ENCODE peak calls at places on chromosome 21, in eight cellular contexts. W is HL-60, A is GM20000, K is IMR-90, Y is choroid plexus epithelial cell, J is endothelial cell, S is RWPE2, X is A549. Z is an unnamed sample.

GRCh38 chr21:43029785-43030184 is 45.9 kb downstream of the CBS start:
- DNase-seq in W (no peak), K (no peak), J (no peak), X (no peak), S (no peak), Y (no peak), A (no peak), Z (no peak)

GRCh38 chr21:38542263-38542662 is 44.0 kb upstream of the ERG start:
- DNase-seq in J (no peak), K (no peak), A (no peak), Y (no peak), S (no peak), W (no peak), X (no peak), Z (no peak)

GRCh38 chr21:36909901-36910561 is 56.4 kb downstream of the HLCS start:
- DNase-seq in W (peak), X (peak), S (no peak), Y (peak), K (peak), A (no peak), J (no peak), Z (peak)

GRCh38 chr21:46071082-46071481 is 26.8 kb upstream of the COL6A2 start:
- DNase-seq in S (no peak), K (no peak), J (no peak), X (no peak), A (no peak), W (no peak), Y (no peak), Z (no peak)

GRCh38 chr21:36135391-36136094 is 664 bp downstream of the CBR3 start:
- DNase-seq in Y (peak), X (peak), J (peak), W (peak), A (peak), K (peak), S (peak), Z (no peak)

GRCh38 chr21:34280389-34280795 is 83.4 kb upstream of the KCNE2 start:
- DNase-seq in S (no peak), X (no peak), A (no peak), K (no peak), W (no peak), Y (peak), J (no peak), Z (no peak)

GRCh38 chr21:39087238-39087975 is 95.8 kb downstream of the PSMG1 start:
- DNase-seq in J (no peak), Y (no peak), K (no peak), S (no peak), W (no peak), A (no peak), X (no peak), Z (no peak)

GRCh38 chr21:39845581-39846130 is 21.6 kb upstream of the PCP4 start:
- DNase-seq in J (no peak), X (no peak), A (no peak), S (no peak), W (no peak), K (no peak), Y (peak), Z (no peak)

GRCh38 chr21:45954271-45954670 is 27.3 kb upstream of the COL6A1 start:
- DNase-seq in K (no peak), W (no peak), S (no peak), Y (peak), J (no peak), X (no peak), A (no peak), Z (no peak)

GRCh38 chr21:21111309-21111920 is 113.2 kb downstream of the NCAM2 start:
- DNase-seq in J (no peak), A (no peak), K (no peak), W (no peak), X (no peak), Y (no peak), S (no peak), Z (no peak)

GRCh38 chr21:35651166-35651565 is 409.2 kb downstream of the SETD4 start:
- DNase-seq in J (no peak), S (no peak), Y (no peak), A (no peak), K (no peak), W (no peak), X (no peak), Z (no peak)

GRCh38 chr21:42850866-42851391 is 28.4 kb downstream of the WDR4 start:
- DNase-seq in W (peak), A (peak), K (no peak), J (peak), S (peak), X (peak), Y (peak), Z (no peak)

GRCh38 chr21:26064506-26064905 is 106.1 kb downstream of the APP start:
- DNase-seq in Y (no peak), J (peak), S (no peak), X (no peak), W (no peak), A (no peak), K (no peak), Z (no peak)

GRCh38 chr21:38619865-38620513 is 121.7 kb upstream of the ERG start:
- DNase-seq in Y (no peak), S (no peak), X (no peak), W (no peak), A (no peak), J (no peak), K (no peak), Z (no peak)

GRCh38 chr21:31133243-31133830 is 95.1 kb upstream of the KRTAP19-8 start:
- DNase-seq in W (no peak), J (no peak), A (no peak), X (no peak), Y (no peak), S (no peak), K (no peak), Z (no peak)

GRCh38 chr21:37557261-37557950 is 190.8 kb downstream of the DYRK1A start:
- DNase-seq in W (no peak), Y (no peak), S (no peak), J (no peak), A (peak), K (no peak), X (no peak), Z (no peak)

GRCh38 chr21:15362458-15362857 is 297.7 kb upstream of the NRIP1 start:
- DNase-seq in J (no peak), Y (no peak), X (no peak), K (no peak), W (no peak), S (no peak), A (no peak), Z (no peak)

GRCh38 chr21:41768371-41769042 is 1.7 kb upstream of the RIPK4 start:
- DNase-seq in W (no peak), K (peak), J (peak), S (peak), Y (peak), X (peak), A (no peak), Z (peak)

GRCh38 chr21:45996311-45997204 is 15.0 kb downstream of the COL6A1 start:
- DNase-seq in Y (no peak), W (no peak), A (no peak), K (no peak), S (no peak), J (peak), X (no peak), Z (no peak)

GRCh38 chr21:46083271-46084040 is 14.5 kb upstream of the COL6A2 start:
- DNase-seq in W (no peak), K (no peak), A (no peak), S (no peak), Y (no peak), X (no peak), J (no peak), Z (no peak)

GRCh38 chr21:36994501-36995189 is 11.9 kb upstream of the RIPPLY3 start:
- DNase-seq in J (peak), X (no peak), W (no peak), A (no peak), Y (peak), K (no peak), S (no peak), Z (no peak)

GRCh38 chr21:40049031-40049958 is 182.1 kb downstream of the PCP4 start:
- DNase-seq in K (peak), Y (no peak), J (no peak), X (no peak), A (no peak), S (no peak), W (no peak), Z (peak)

GRCh38 chr21:36727886-36728285 is 29.0 kb downstream of the SIM2 start:
- DNase-seq in S (no peak), A (no peak), K (no peak), W (no peak), Y (no peak), J (no peak), X (no peak), Z (no peak)

GRCh38 chr21:31656199-31657095 is 3.0 kb upstream of the SOD1 start:
- DNase-seq in X (no peak), K (peak), S (no peak), W (no peak), A (no peak), Y (peak), J (no peak), Z (no peak)

GRCh38 chr21:9837946-9838801 is 683.2 kb upstream of the TPTE start:
- DNase-seq in A (no peak), S (peak), X (no peak), K (no peak), W (no peak), Y (no peak), J (no peak), Z (no peak)

GRCh38 chr21:41207401-41208388 is 39.7 kb downstream of the BACE2 start:
- DNase-seq in W (no peak), J (no peak), A (no peak), Y (peak), K (peak), S (no peak), X (no peak), Z (peak)

GRCh38 chr21:43574741-43575465 is 84.4 kb downstream of the HSF2BP start:
- DNase-seq in Y (no peak), X (no peak), K (no peak), S (no peak), W (peak), A (no peak), J (no peak), Z (no peak)

GRCh38 chr21:35059742-35060141 is 10.6 kb upstream of the RUNX1 start:
- DNase-seq in J (no peak), Y (no peak), W (no peak), A (no peak), X (no peak), S (no peak), K (peak), Z (no peak)

GRCh38 chr21:42237577-42237976 is 18.6 kb downstream of the ABCG1 start:
- DNase-seq in Y (no peak), X (no peak), K (no peak), S (no peak), J (no peak), A (no peak), W (no peak), Z (no peak)

GRCh38 chr21:27429612-27430361 is 462.9 kb upstream of the ADAMTS5 start:
- DNase-seq in X (no peak), J (no peak), S (no peak), K (peak), W (no peak), Y (peak), A (no peak), Z (peak)

GRCh38 chr21:28142692-28143091 is 850.0 kb downstream of the LTN1 start:
- DNase-seq in S (no peak), J (no peak), K (peak), X (no peak), Y (peak), A (no peak), W (peak), Z (peak)

GRCh38 chr21:45836694-45837670 is 144.6 kb upstream of the COL6A1 start:
- DNase-seq in X (no peak), W (no peak), Y (peak), S (no peak), A (no peak), J (no peak), K (no peak), Z (no peak)

GRCh38 chr21:36949171-36950141 is 17.0 kb downstream of the HLCS start:
- DNase-seq in X (no peak), W (no peak), K (no peak), A (no peak), Y (no peak), J (no peak), S (no peak), Z (no peak)

GRCh38 chr21:45865106-45865835 is 116.3 kb upstream of the COL6A1 start:
- DNase-seq in J (no peak), X (no peak), Y (peak), A (no peak), W (no peak), K (peak), S (no peak), Z (peak)

GRCh38 chr21:41466024-41466820 is 40.2 kb downstream of the MX1 start:
- DNase-seq in X (peak), W (no peak), J (no peak), K (no peak), A (no peak), Y (no peak), S (no peak), Z (no peak)

GRCh38 chr21:20302084-20302483 is 696.1 kb upstream of the NCAM2 start:
- DNase-seq in K (no peak), S (no peak), X (no peak), A (no peak), W (no peak), Y (no peak), J (no peak), Z (no peak)

GRCh38 chr21:32131960-32132359 is 146.9 kb downstream of the MIS18A start:
- DNase-seq in A (no peak), S (no peak), Y (peak), K (peak), X (peak), W (no peak), J (no peak), Z (no peak)

GRCh38 chr21:46118871-46119564 is 21.1 kb downstream of the COL6A2 start:
- DNase-seq in S (peak), J (peak), A (no peak), Y (no peak), W (no peak), K (no peak), X (no peak), Z (no peak)

GRCh38 chr21:38229260-38229877 is 27.4 kb upstream of the KCNJ15 start:
- DNase-seq in X (peak), A (no peak), W (peak), K (no peak), Y (peak), J (no peak), S (no peak), Z (no peak)

GRCh38 chr21:18041012-18041411 is 203.6 kb upstream of the CHODL start:
- DNase-seq in S (no peak), K (no peak), X (peak), Y (peak), A (peak), W (no peak), J (peak), Z (no peak)
- TF ChIP-seq CTCF in S (peak), K (no peak), X (no peak), Y (peak), A (peak), W (peak), J (no peak), Z (no peak)

DNA sequence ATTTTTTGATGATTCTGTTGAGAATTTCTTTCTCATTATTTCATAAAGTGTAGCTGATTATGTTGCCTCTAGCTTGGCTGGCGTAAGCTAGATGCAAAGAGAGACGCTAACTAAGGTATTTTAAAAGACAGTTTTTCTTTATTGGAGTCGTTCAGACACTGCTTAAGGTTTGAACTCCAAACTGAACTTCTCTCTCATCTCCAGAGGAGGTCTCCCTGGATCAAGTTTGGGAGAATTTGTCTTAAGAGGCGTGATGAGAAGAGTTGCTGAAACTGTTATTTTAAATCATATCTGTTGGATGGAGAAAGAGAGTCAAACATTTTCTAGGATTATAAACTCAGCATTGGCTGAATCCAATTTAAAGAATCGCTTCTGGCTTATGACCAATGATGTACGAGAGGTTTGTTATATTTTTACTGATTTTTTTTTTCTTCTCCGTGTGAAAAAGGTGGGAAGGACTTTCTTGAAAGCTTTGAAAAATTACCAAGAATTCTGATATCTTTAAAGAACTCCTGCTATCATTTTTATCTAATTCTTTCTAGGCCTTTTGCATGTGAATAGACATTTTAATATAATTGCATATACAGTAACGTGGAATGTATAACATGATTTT is 34.0 kb downstream of the MAP3K7CL start:
- DNase-seq in A (peak), X (peak), K (peak), J (no peak), S (no peak), W (no peak), Y (peak), Z (no peak)
- TF ChIP-seq CTCF in A (peak), X (peak), K (peak), J (no peak), S (peak), W (no peak), Y (peak), Z (peak)

DNA sequence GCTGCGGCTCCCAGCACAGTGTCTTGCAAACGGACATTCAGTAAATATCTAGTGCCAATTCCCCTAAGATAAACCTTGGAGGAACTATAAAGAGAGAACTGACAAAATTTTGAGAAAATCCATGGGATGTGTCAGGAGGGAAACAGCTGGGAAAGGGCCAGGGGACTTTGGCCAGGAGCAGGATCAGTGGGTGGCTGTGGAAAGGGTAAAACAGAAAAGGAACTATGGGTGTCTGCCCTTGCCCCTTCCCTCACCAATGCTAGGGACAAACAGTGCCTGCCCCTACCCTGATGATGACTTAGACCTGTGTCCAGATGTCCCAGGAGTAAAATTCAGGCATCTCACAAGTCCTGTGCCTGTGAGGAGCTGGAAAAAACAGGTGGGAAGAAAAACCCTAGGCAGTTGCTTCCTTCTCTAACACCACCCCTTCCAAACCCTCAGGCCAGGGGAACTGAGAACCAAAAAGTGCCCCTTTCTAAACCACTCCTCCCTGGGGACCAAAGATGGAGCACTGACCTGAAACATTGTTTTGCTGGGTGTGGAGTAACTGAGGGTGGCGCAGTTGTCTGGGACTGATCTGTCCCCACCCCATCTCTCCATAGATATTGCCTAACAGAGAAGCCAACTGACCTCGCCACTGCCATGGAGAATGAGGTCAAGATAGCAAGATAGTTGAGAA is 22.1 kb upstream of the IFNAR2 start:
- DNase-seq in S (no peak), W (no peak), A (no peak), X (no peak), J (no peak), Y (no peak), K (no peak), Z (no peak)
- TF ChIP-seq CTCF in S (no peak), W (no peak), A (no peak), X (no peak), J (no peak), Y (no peak), K (no peak), Z (no peak)

DNA sequence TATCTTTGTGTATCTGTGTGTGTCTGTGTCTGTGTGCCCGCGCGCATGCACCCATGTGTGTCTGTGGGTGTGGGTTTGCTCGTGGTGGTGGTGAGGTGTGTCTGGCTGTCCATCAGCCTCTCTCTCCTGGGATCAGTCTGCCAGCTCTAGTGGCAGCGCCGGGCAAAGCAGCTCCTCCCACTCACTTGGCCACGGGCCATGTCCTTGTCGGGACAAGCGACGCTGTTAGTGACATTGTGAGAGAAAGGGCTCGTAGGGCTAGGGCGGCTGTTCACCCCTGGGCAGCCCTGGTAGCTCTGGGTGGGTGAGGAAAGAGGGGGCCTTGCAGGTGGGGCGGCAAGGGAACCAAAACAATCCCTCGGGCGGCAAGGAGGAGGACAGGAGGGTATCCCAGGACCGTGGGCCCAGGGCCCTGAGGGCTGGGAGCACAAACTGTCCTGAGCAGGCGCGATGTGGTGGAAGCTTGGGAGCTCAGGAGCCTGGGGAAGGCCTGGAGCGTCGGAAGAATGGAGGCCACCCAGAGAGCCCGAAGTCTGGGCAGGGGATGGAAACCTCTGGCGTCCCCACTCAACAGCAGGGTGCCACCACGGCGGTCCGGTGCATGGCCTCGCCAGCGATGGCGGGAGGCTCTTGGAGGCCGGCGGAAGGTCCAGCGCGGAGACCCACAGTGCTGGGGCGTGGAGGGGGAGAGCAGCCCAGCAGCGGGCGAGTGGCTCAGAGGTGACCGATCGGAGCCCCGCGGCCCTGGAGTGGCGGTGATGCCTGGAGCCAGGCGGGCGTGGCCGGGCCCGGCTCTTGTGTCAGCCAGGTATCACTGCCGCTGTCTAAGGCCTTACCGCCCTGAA is 140.5 kb downstream of the LIPI start:
- DNase-seq in W (no peak), S (no peak), A (no peak), X (no peak), J (no peak), K (no peak), Y (no peak), Z (no peak)
- TF ChIP-seq CTCF in W (no peak), S (no peak), A (no peak), X (no peak), J (no peak), K (no peak), Y (no peak), Z (no peak)